ENCODE peak calls at places on chromosome 1, in ten cellular contexts. K, A, Z, M, I, L, C, D, Q and S are unnamed samples.

GRCh38 chr1:106921186-106921585 is 135.3 kb upstream of the PRMT6 start:
- DNase-seq in K (no peak), A (no peak), Z (no peak), M (no peak), I (no peak), L (no peak), C (peak; percentile 14), D (no peak), Q (no peak), S (no peak)

GRCh38 chr1:159823401-159823800 is 3.3 kb upstream of the SLAMF8 start:
- DNase-seq in K (no peak), A (peak; percentile 87), Z (no peak), M (no peak), I (no peak), L (no peak), C (no peak), D (no peak), Q (no peak), S (no peak)

GRCh38 chr1:92990828-92991227 is 29.6 kb upstream of the DIPK1A start:
- DNase-seq in K (no peak), A (no peak), Z (peak; percentile 29), M (no peak), I (no peak), L (no peak), C (no peak), D (no peak), Q (no peak), S (no peak)

GRCh38 chr1:203270448-203270847 is 34.9 kb upstream of the BTG2 start:
- DNase-seq in K (no peak), A (no peak), Z (no peak), M (no peak), I (no peak), L (no peak), C (no peak), D (no peak), Q (no peak), S (no peak)

GRCh38 chr1:109933856-109934711 is 23.4 kb downstream of the CSF1 start:
- DNase-seq in K (no peak), A (no peak), Z (no peak), M (no peak), I (no peak), L (peak; percentile 31), C (peak; percentile 93), D (no peak), Q (no peak), S (no peak)

GRCh38 chr1:227944066-227944930 is 3.4 kb downstream of the WNT9A start:
- DNase-seq in K (peak; percentile 76), A (no peak), Z (no peak), M (no peak), I (peak; percentile 76), L (no peak), C (no peak), D (no peak), Q (no peak), S (peak; percentile 96)

GRCh38 chr1:187985145-187985896 is 1156.6 kb downstream of the PLA2G4A start:
- DNase-seq in K (no peak), A (no peak), Z (no peak), M (no peak), I (no peak), L (no peak), C (no peak), D (no peak), Q (no peak), S (no peak)

GRCh38 chr1:167221804-167222610 is 1.3 kb downstream of the POU2F1 start:
- DNase-seq in K (peak; percentile 62), A (peak; percentile 72), Z (peak; percentile 49), M (peak; percentile 84), I (peak; percentile 73), L (peak; percentile 76), C (peak; percentile 87), D (peak; percentile 64), Q (peak; percentile 67), S (peak; percentile 81)

GRCh38 chr1:89261926-89262540 is 10.6 kb downstream of the GBP5 start:
- DNase-seq in K (peak; percentile 36), A (peak; percentile 59), Z (no peak), M (no peak), I (peak; percentile 53), L (no peak), C (no peak), D (no peak), Q (no peak), S (no peak)

GRCh38 chr1:116665001-116665400 is 2.5 kb downstream of the IGSF3 start:
- DNase-seq in K (no peak), A (no peak), Z (no peak), M (no peak), I (no peak), L (no peak), C (no peak), D (no peak), Q (no peak), S (no peak)

GRCh38 chr1:1407957-1408318 is 845 bp upstream of the MRPL20 start:
- DNase-seq in K (no peak), A (no peak), Z (no peak), M (no peak), I (no peak), L (no peak), C (no peak), D (no peak), Q (no peak), S (no peak)

GRCh38 chr1:240004086-240004749 is 87.5 kb upstream of the FMN2 start:
- DNase-seq in K (no peak), A (peak; percentile 40), Z (no peak), M (peak; percentile 61), I (no peak), L (peak; percentile 55), C (no peak), D (no peak), Q (no peak), S (no peak)

GRCh38 chr1:53276153-53276901 is 38.0 kb upstream of the MAGOH start:
- DNase-seq in K (no peak), A (no peak), Z (no peak), M (no peak), I (no peak), L (no peak), C (no peak), D (no peak), Q (no peak), S (peak; percentile 43)

GRCh38 chr1:154276797-154277196 is 4.4 kb downstream of the HAX1 start:
- DNase-seq in K (no peak), A (peak; percentile 12), Z (no peak), M (peak; percentile 31), I (no peak), L (no peak), C (no peak), D (no peak), Q (no peak), S (no peak)

GRCh38 chr1:151012684-151013471 is 4.6 kb downstream of the PRUNE1 start:
- DNase-seq in K (no peak), A (no peak), Z (no peak), M (no peak), I (no peak), L (peak; percentile 69), C (no peak), D (no peak), Q (no peak), S (no peak)

GRCh38 chr1:214422137-214422671 is 129.2 kb downstream of the PTPN14 start:
- DNase-seq in K (no peak), A (no peak), Z (no peak), M (no peak), I (no peak), L (no peak), C (peak; percentile 91), D (no peak), Q (no peak), S (no peak)